ENCODE peak calls at places on chromosomes 7 and 10, in nine cellular contexts. W is kidney epithelial cell; S is ACHN; T is thoracic aorta; B is mesenteric fat pad; K is H54; Z is stimulated activated CD4-positive, alpha-beta T cell treated with anti-CD3 and anti-CD28 coated beads, Interleukin-15, amount 100 ng/mL, for 24 hours; D is activated CD8-positive, alpha-beta T cell treated with anti-CD3 and anti-CD28 coated beads for 36 hours; L is IMR-90. P is an unnamed sample.

GRCh38 chr7:74070619-74070920 is 13.0 kb upstream of the LIMK1 start:
- DNase-seq in T (no peak), Z (no peak), K (no peak), W (no peak), D (no peak), B (no peak), L (no peak), S (no peak), P (no peak)

GRCh38 chr10:111579473-111579872 is 502.6 kb downstream of the ADRA2A start:
- DNase-seq in W (no peak), T (no peak), Z (no peak), B (no peak), S (peak), L (no peak), D (no peak), K (no peak), P (no peak)

GRCh38 chr7:132430466-132430862 is 145.8 kb downstream of the PLXNA4 start:
- DNase-seq in K (no peak), B (no peak), W (no peak), L (no peak), T (no peak), Z (no peak), D (no peak), S (no peak), P (no peak)

GRCh38 chr10:119281581-119282071 is 74.3 kb downstream of the GRK5 start:
- DNase-seq in Z (no peak), K (no peak), T (peak), D (no peak), W (no peak), B (no peak), L (no peak), S (peak), P (peak)

GRCh38 chr7:3649250-3649649 is 348.2 kb downstream of the SDK1 start:
- DNase-seq in L (peak), B (no peak), W (no peak), D (no peak), Z (no peak), T (no peak), S (peak), K (no peak), P (no peak)

GRCh38 chr10:110423650-110424049 is 74.1 kb upstream of the DUSP5 start:
- DNase-seq in K (no peak), S (no peak), T (no peak), B (no peak), L (no peak), W (no peak), Z (no peak), D (no peak), P (no peak)

GRCh38 chr10:49379596-49380410 is 16.1 kb downstream of the DRGX start:
- DNase-seq in D (no peak), Z (no peak), W (no peak), T (no peak), S (no peak), K (no peak), L (no peak), B (no peak), P (no peak)

GRCh38 chr10:48480397-48481374 is 124.2 kb downstream of the ARHGAP22 start:
- DNase-seq in B (peak), T (no peak), L (no peak), S (no peak), W (no peak), D (no peak), Z (no peak), K (no peak), P (no peak)

GRCh38 chr10:69578508-69578991 is 5.3 kb upstream of the NEUROG3 start:
- DNase-seq in W (no peak), T (no peak), L (no peak), K (no peak), S (no peak), D (no peak), B (no peak), Z (no peak), P (no peak)

GRCh38 chr10:133315847-133316246 is 7.1 kb downstream of the ZNF511 start:
- DNase-seq in B (no peak), D (no peak), L (no peak), W (no peak), Z (no peak), S (peak), K (no peak), T (no peak), P (no peak)

GRCh38 chr10:112955736-112956421 is 5.8 kb downstream of the TCF7L2 start:
- DNase-seq in L (peak), S (peak), K (no peak), D (no peak), B (no peak), T (no peak), Z (no peak), W (no peak), P (no peak)

GRCh38 chr7:39252916-39253315 is 275.2 kb downstream of the POU6F2 start:
- DNase-seq in Z (no peak), T (no peak), K (no peak), D (no peak), W (no peak), B (no peak), L (peak), S (no peak), P (no peak)

GRCh38 chr10:43691503-43691902 is 42.8 kb upstream of the ZNF32 start:
- DNase-seq in L (peak), S (no peak), W (no peak), Z (no peak), B (no peak), K (peak), T (no peak), D (no peak), P (no peak)

GRCh38 chr10:114432704-114433103 is 28.4 kb upstream of the AFAP1L2 start:
- DNase-seq in S (no peak), Z (no peak), K (no peak), D (no peak), W (no peak), T (no peak), L (peak), B (no peak), P (no peak)

GRCh38 chr10:79052311-79053080 is 16.3 kb upstream of the ZMIZ1 start:
- DNase-seq in Z (peak), D (peak), W (no peak), T (no peak), S (no peak), L (no peak), B (peak), K (no peak), P (no peak)

GRCh38 chr10:129161184-129161583 is 305.9 kb upstream of the MGMT start:
- DNase-seq in W (peak), B (no peak), D (peak), T (no peak), K (no peak), L (peak), Z (peak), S (peak), P (no peak)

GRCh38 chr10:78700413-78700812 is 368.4 kb upstream of the ZMIZ1 start:
- DNase-seq in W (no peak), S (no peak), T (no peak), B (no peak), D (no peak), Z (no peak), L (peak), K (peak), P (peak)

GRCh38 chr7:134448359-134449229 is 10.3 kb downstream of the AKR1B1 start:
- DNase-seq in W (peak), L (peak), S (peak), T (no peak), D (no peak), B (no peak), Z (no peak), K (peak), P (no peak)

GRCh38 chr7:105776068-105776790 is 100.2 kb downstream of the ATXN7L1 start:
- DNase-seq in D (no peak), Z (no peak), K (peak), B (no peak), W (peak), T (peak), S (peak), L (peak), P (peak)

GRCh38 chr10:132638130-132638515 is 100.5 kb downstream of the INPP5A start:
- DNase-seq in D (no peak), L (no peak), B (no peak), S (no peak), K (no peak), T (no peak), Z (no peak), W (no peak), P (no peak)

GRCh38 chr10:62373995-62374861 is at the start of gene ZNF365:
- DNase-seq in W (no peak), B (no peak), T (no peak), Z (peak), K (peak), L (peak), S (peak), D (peak), P (peak)